ENCODE peak calls at places on chromosomes 11 and 22, in four cellular contexts. H, V, I and A are unnamed samples. For H3K4me1, the result is how much of the 10 kb centered on the place peaks cover.

GRCh38 chr22:46078241-46079092 is 71.9 kb upstream of the PPARA start:
- DNase-seq in H (peak), V (no peak), I (no peak), A (no peak)

GRCh38 chr11:62256281-62256680 is 13.7 kb upstream of the SCGB2A2 start:
- DNase-seq in H (no peak), V (no peak), I (no peak), A (no peak)

GRCh38 chr22:44449061-44449682 is 48.9 kb downstream of the RTL6 start:
- DNase-seq in H (peak), V (no peak), I (no peak), A (peak)

GRCh38 chr22:22550789-22551434 is 8.2 kb downstream of the PRAME start:
- DNase-seq in H (no peak), V (no peak), I (no peak), A (no peak)

GRCh38 chr11:114172055-114172861 is 112.7 kb downstream of the ZBTB16 start:
- DNase-seq in H (no peak), V (no peak), I (no peak), A (no peak)

GRCh38 chr11:14119357-14119756 is 156.8 kb downstream of the SPON1 start:
- DNase-seq in H (no peak), V (no peak), I (peak), A (no peak)

GRCh38 chr11:14418801-14419417 is 59.9 kb upstream of the RRAS2 start:
- DNase-seq in H (no peak), V (peak), I (no peak), A (peak)

GRCh38 chr11:27255447-27255828 is 107.6 kb downstream of the CCDC34 start:
- DNase-seq in H (no peak), V (no peak), I (no peak), A (no peak)

GRCh38 chr11:94638902-94639373 is 71.8 kb downstream of the PIWIL4 start:
- DNase-seq in H (no peak), V (no peak), I (no peak), A (no peak)

GRCh38 chr22:43438666-43439347 is 27.0 kb downstream of the MPPED1 start:
- DNase-seq in H (no peak), V (no peak), I (no peak), A (no peak)

GRCh38 chr11:60988658-60989057 is 17.2 kb downstream of the CD6 start:
- DNase-seq in H (no peak), V (no peak), I (no peak), A (no peak)

GRCh38 chr11:1077417-1078119 is 2.9 kb downstream of the MUC2 start:
- DNase-seq in H (peak), V (no peak), I (no peak), A (no peak)

GRCh38 chr11:112961146-112961668 is at the start of gene NCAM1:
- DNase-seq in H (peak), V (peak), I (peak), A (peak)

GRCh38 chr11:73195191-73196007 is 22.7 kb upstream of the P2RY2 start:
- DNase-seq in H (peak), V (no peak), I (no peak), A (no peak)

GRCh38 chr11:62532096-62532495 is 14.5 kb downstream of the AHNAK start:
- DNase-seq in H (no peak), V (no peak), I (no peak), A (no peak)

GRCh38 chr22:39839917-39840510 is 53.5 kb downstream of the ENTHD1 start:
- DNase-seq in H (no peak), V (no peak), I (no peak), A (no peak)

GRCh38 chr11:3831378-3832239 is 9.2 kb downstream of the RHOG start:
- DNase-seq in H (peak), V (no peak), I (peak), A (no peak)

GRCh38 chr11:64799256-64799924 is 3.6 kb downstream of the MAP4K2 start:
- DNase-seq in H (peak), V (no peak), I (no peak), A (no peak)

GRCh38 chr11:1930448-1930802 is 10.9 kb downstream of the TNNT3 start:
- DNase-seq in H (peak), V (peak), I (no peak), A (no peak)

GRCh38 chr11:66978717-66979116 is 3.6 kb downstream of the C11orf86 start:
- DNase-seq in H (no peak), V (no peak), I (no peak), A (no peak)

GRCh38 chr11:975824-976223 is 50.2 kb downstream of the AP2A2 start:
- DNase-seq in H (no peak), V (peak), I (peak), A (peak)

GRCh38 chr11:128204898-128205297 is 382.5 kb downstream of the ETS1 start:
- DNase-seq in H (no peak), V (no peak), I (no peak), A (no peak)

GRCh38 chr11:108871152-108871551 is 206.3 kb downstream of the DDX10 start:
- DNase-seq in H (no peak), V (peak), I (peak), A (peak)

GRCh38 chr11:118175031-118175531 is 1.4 kb downstream of the SCN2B start:
- DNase-seq in H (no peak), V (no peak), I (no peak), A (no peak)

GRCh38 chr11:1869427-1870325 is 16.8 kb downstream of the LSP1 start:
- DNase-seq in H (peak), V (peak), I (no peak), A (no peak)

GRCh38 chr22:34833982-34834510 is 231.9 kb upstream of the ISX start:
- DNase-seq in H (no peak), V (peak), I (no peak), A (peak)

GRCh38 chr11:34812905-34813576 is 103.1 kb downstream of the APIP start:
- DNase-seq in H (no peak), V (no peak), I (no peak), A (no peak)

GRCh38 chr11:1640076-1640946 is 10.7 kb downstream of the KRTAP5-5 start:
- DNase-seq in H (peak), V (peak), I (peak), A (peak)

GRCh38 chr11:2771758-2772466 is 72.1 kb upstream of the KCNQ1OT1 start:
- DNase-seq in H (peak), V (no peak), I (no peak), A (peak)

GRCh38 chr22:45064313-45065268 is 54.8 kb upstream of the PHF21B start:
- DNase-seq in H (no peak), V (no peak), I (no peak), A (no peak)

GRCh38 chr22:37051629-37052385 is at the start of gene KCTD17:
- DNase-seq in H (peak), V (peak), I (peak), A (peak)

GRCh38 chr11:116930586-116930985 is 93.2 kb upstream of the APOA1 start:
- DNase-seq in H (no peak), V (no peak), I (no peak), A (no peak)

GRCh38 chr11:130636672-130637463 is 188.4 kb downstream of the ADAMTS15 start:
- DNase-seq in H (no peak), V (no peak), I (no peak), A (no peak)

GRCh38 chr11:103091441-103091809 is 535 bp downstream of the DCUN1D5 start:
- DNase-seq in H (peak), V (peak), I (peak), A (peak)

GRCh38 chr11:83456075-83456474 is 169.9 kb upstream of the CCDC90B start:
- DNase-seq in H (no peak), V (peak), I (peak), A (peak)

GRCh38 chr11:57763568-57763967 is 2.0 kb downstream of the CTNND1 start:
- DNase-seq in H (no peak), V (peak), I (peak), A (no peak)

GRCh38 chr22:36860821-36861659 is at the start of gene NCF4:
- DNase-seq in H (peak), V (no peak), I (no peak), A (no peak)

GRCh38 chr22:46758867-46759290 is 3.6 kb upstream of the TBC1D22A start:
- DNase-seq in H (peak), V (peak), I (peak), A (peak)

GRCh38 chr11:34636127-34636526 is 15.2 kb downstream of the EHF start:
- DNase-seq in H (no peak), V (no peak), I (no peak), A (no peak)

DNA sequence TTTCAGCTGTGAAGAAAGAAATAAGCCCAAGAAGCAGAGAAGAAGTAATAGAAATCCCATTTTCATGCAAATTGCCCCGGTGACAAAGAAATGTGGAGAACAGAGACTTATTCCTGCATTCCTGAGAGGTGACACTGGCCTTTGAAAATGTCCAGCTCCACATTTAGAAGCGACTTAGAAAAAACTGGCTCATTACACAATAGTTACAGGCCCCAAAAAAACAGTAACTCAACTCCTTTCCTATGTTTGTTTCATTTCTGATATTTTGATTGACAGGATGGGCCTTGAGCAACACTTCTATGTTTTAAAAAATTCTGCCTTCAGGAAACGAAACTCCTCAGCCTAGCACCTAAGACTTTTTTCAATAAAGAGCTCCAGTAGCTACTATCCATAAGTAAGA is 726.9 kb upstream of the TENM4 start:
- DNase-seq in H (no peak), V (peak), I (no peak), A (no peak)
- H3K4me1 ChIP-seq in H (under half), V (under half), I (under half), A (under half)

DNA sequence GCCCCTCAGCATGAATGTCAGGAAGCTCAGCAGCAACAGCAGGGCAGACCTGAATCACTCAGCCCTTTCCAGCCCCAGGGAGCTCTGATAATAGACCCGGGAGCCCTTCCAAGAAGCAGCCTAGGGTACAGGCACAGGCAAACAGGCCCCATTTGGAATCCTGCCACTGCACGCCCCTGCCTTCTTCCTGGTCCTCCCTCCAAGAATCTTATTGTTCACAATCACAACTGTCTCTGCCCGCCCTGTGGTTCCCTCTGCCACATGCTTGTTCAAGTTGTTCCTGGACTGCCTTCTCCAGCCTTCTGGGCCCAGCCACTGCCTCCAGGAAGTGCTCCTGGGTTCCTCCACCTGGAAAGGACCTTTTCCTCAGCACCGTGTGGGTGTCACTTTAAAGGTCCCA is 54.6 kb downstream of the LRRC32 start:
- DNase-seq in H (peak), V (no peak), I (no peak), A (peak)
- H3K27ac ChIP-seq in H (peak), V (no peak), I (no peak), A (no peak)

DNA sequence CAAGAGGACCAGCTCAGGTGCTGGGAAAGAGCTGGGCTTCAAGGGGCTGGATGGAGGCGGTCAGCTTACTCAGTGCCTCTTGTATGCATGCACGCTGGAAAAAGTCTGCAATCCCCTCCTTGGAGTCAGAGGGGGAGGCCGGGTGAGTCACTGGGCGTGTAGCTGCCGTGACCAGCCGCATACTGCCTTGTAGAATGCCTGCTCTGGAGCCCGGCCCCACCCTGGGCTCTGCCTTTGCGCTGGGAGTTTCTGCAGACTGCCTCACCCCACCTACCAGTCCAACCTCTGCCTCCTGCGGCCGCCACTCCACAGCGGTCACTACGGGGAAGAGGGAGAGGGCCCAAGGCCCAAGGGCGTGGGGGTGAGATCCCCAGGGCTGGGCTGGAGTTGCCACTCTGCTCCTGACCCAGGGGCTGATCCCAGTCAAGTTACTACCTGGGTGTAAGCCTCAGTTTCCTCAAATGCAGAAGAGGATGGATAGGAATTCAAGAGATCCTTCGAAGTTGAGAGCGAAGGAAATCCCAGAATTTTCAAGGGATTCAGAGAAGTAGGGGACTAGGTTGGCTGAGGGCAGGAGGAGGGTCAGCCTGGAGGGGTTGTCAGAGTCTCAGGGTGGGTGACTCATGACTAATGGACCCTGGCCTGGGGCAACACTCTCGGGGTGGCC is 4.1 kb downstream of the MRGPRF start:
- DNase-seq in H (peak), V (no peak), I (no peak), A (peak)
- H3K4me1 ChIP-seq in H (under half), V (under half), I (under half), A (under half)

DNA sequence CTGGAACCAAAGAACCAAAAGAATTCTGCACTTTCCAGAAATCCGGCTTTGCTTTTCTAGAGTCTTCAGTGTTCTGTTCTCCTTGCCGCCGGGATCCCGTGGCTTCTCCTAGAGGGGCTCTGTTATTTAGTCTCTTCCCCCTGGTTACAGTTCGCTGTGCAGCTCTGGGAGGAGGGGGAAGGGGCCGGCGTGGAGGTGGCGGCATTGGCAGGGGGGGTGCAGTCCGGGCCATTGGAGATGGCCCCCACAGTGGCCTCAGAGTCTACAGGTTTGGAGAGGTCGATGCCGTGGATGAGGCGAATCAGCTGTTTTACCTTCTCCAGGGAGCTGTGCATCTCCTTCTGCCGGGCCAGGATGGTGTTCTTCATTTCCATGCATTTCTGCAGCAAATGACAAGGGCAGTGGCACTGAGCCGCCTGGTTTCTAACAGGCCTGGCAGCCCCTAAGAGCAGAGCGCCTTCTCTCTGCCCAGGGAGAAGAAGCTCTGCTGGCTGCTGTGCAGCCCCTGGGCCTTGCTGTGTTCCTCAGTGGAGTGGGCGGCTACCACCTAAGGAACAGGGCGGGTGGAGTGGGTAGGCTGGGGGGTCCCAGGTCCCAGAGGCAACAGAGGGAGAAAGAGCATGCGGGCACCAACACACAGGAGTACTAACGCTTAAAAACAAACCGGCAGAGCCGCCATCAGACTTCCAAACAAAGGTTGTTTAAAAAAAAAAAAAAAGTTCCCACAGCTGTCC is 11.6 kb downstream of the LARGE2 start:
- DNase-seq in H (no peak), V (no peak), I (no peak), A (no peak)
- H3K27ac ChIP-seq in H (no peak), V (no peak), I (peak), A (no peak)